ENCODE peak calls at places on chromosomes 6 and 20, in four cellular contexts. R is mammary epithelial cell, F is colonic mucosa, T is MM.1S. X is an unnamed sample. For H3K4me1, the result is how much of the 10 kb centered on the place peaks cover.

GRCh38 chr6:21752054-21752811 is 158.7 kb downstream of the SOX4 start:
- DNase-seq in R (no peak), F (no peak), T (no peak), X (peak)

GRCh38 chr20:62819494-62820174 is 2.8 kb downstream of the COL9A3 start:
- DNase-seq in F (no peak), T (no peak), R (no peak), X (peak)

GRCh38 chr6:147441751-147442150 is 66.7 kb upstream of the SAMD5 start:
- DNase-seq in F (no peak), R (no peak), T (no peak), X (peak)

GRCh38 chr20:21509597-21510331 is 4.1 kb downstream of the NKX2-2 start:
- DNase-seq in R (no peak), F (no peak), T (no peak), X (no peak)

GRCh38 chr6:19873031-19873430 is 35.9 kb downstream of the ID4 start:
- DNase-seq in T (no peak), R (no peak), F (no peak), X (no peak)

GRCh38 chr6:132813173-132813856 is 1.1 kb upstream of the RPS12 start:
- DNase-seq in T (peak), R (peak), F (peak), X (peak)

GRCh38 chr20:44552950-44553908 is 29.1 kb upstream of the PKIG start:
- DNase-seq in T (no peak), F (peak), R (peak), X (peak)

GRCh38 chr6:43771858-43772570 is 2.0 kb downstream of the VEGFA start:
- DNase-seq in T (peak), F (peak), R (peak), X (peak)

GRCh38 chr6:28353356-28353755 is 3.6 kb downstream of the ZKSCAN3 start:
- DNase-seq in R (no peak), T (no peak), F (no peak), X (no peak)

GRCh38 chr6:33414592-33415271 is 3.2 kb downstream of the CUTA start:
- DNase-seq in R (no peak), T (no peak), F (no peak), X (peak)

GRCh38 chr6:33620158-33620583 is 951 bp upstream of the ITPR3 start:
- DNase-seq in T (peak), F (peak), R (no peak), X (peak)

GRCh38 chr6:100309174-100309573 is 155.5 kb downstream of the SIM1 start:
- DNase-seq in F (no peak), R (no peak), T (no peak), X (no peak)

GRCh38 chr6:70377372-70377771 is 35.9 kb upstream of the FAM135A start:
- DNase-seq in T (no peak), R (no peak), F (no peak), X (no peak)

GRCh38 chr6:38935051-38935450 is 113.5 kb upstream of the GLP1R start:
- DNase-seq in T (no peak), F (no peak), R (no peak), X (no peak)

GRCh38 chr6:159941286-159942113 is 27.4 kb upstream of the IGF2R start:
- DNase-seq in F (no peak), T (peak), R (peak), X (peak)

GRCh38 chr6:138765896-138766487 is 7.6 kb upstream of the CCDC28A start:
- DNase-seq in R (peak), F (no peak), T (peak), X (peak)

GRCh38 chr6:89239338-89239737 is 22.2 kb upstream of the GABRR1 start:
- DNase-seq in T (peak), F (no peak), R (no peak), X (no peak)

GRCh38 chr20:58660855-58661254 is 9.8 kb downstream of the STX16 start:
- DNase-seq in F (no peak), R (no peak), T (no peak), X (no peak)

GRCh38 chr6:31922942-31923341 is 4.6 kb upstream of the C2 start:
- DNase-seq in T (no peak), F (no peak), R (no peak), X (no peak)

GRCh38 chr20:25046736-25047666 is 10.9 kb downstream of the ACSS1 start:
- DNase-seq in F (no peak), T (no peak), R (no peak), X (no peak)

GRCh38 chr20:4573564-4574355 is 147.9 kb upstream of the PRND start:
- DNase-seq in R (no peak), F (no peak), T (no peak), X (peak)

GRCh38 chr6:39493174-39493573 is 170.7 kb upstream of the KCNK16 start:
- DNase-seq in F (no peak), T (no peak), R (no peak), X (peak)

GRCh38 chr6:2658788-2659187 is 91.9 kb downstream of the MYLK4 start:
- DNase-seq in F (no peak), T (no peak), R (peak), X (no peak)

GRCh38 chr20:54215157-54215789 is 7.4 kb downstream of the PFDN4 start:
- DNase-seq in F (no peak), T (no peak), R (no peak), X (no peak)

GRCh38 chr6:105839266-105839665 is 246.9 kb upstream of the PRDM1 start:
- DNase-seq in T (no peak), F (no peak), R (no peak), X (peak)

GRCh38 chr20:56345911-56346310 is 12.9 kb upstream of the FAM210B start:
- DNase-seq in F (no peak), T (no peak), R (no peak), X (no peak)

GRCh38 chr6:32152414-32153251 is 894 bp upstream of the PRRT1 start:
- DNase-seq in F (no peak), T (no peak), R (peak), X (peak)

GRCh38 chr6:20021795-20022194 is 184.6 kb downstream of the ID4 start:
- DNase-seq in T (no peak), R (no peak), F (no peak), X (no peak)

GRCh38 chr20:9022361-9022760 is 46.5 kb upstream of the PLCB4 start:
- DNase-seq in R (no peak), F (no peak), T (no peak), X (no peak)
- H3K9ac ChIP-seq in R (no peak), F (no peak), T (no peak), X (no peak)

GRCh38 chr6:41682497-41682961 is 44.3 kb downstream of the MDFI start:
- DNase-seq in F (no peak), R (no peak), T (no peak), X (no peak)
- H3K4me3 ChIP-seq in F (peak), R (no peak), T (no peak), X (no peak)

DNA sequence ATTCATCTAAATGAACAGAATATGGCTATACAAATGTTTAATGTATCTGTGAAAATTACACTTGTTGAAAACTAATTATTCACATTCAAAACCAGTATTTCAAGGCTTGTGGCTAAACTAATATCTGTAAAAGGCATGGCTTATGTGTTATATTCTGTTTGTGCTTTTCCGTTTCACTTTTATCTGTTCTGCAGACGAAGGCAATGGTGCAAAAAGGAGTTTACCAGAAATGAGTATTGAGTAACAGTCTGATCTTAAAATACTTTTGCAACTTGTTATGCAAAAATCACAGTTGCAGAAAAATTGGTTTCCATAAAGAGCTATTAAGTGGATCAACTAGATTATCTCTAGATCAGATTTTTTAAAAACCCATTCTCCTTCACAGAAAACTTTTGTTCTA is 9.5 kb upstream of the STX11 start:
- DNase-seq in T (no peak), F (no peak), R (no peak), X (no peak)
- H3K4me1 ChIP-seq in T (under half), F (under half), R (under half), X (under half)

GRCh38 chr20:51020657-51021056 is 2.2 kb downstream of the KCNG1 start:
- DNase-seq in T (no peak), R (no peak), F (no peak), X (no peak)

GRCh38 chr20:51022227-51022802 is 592 bp downstream of the KCNG1 start:
- DNase-seq in T (no peak), R (peak), F (no peak), X (no peak)

GRCh38 chr20:51019598-51020592 is 3.0 kb downstream of the KCNG1 start:
- DNase-seq in F (no peak), R (peak), T (no peak), X (no peak)

GRCh38 chr20:51022803-51023616 is at the start of gene KCNG1:
- DNase-seq in R (peak), T (peak), F (peak), X (peak)

GRCh38 chr20:51021067-51022025 is 1.6 kb downstream of the KCNG1 start:
- DNase-seq in R (peak), T (no peak), F (no peak), X (peak)
- H3K9ac ChIP-seq in R (peak), T (no peak), F (no peak), X (no peak)

GRCh38 chr6:151690303-151690702 is 117.2 kb upstream of the ESR1 start:
- DNase-seq in F (no peak), R (no peak), T (peak), X (no peak)

GRCh38 chr6:151693366-151693765 is 114.1 kb upstream of the ESR1 start:
- DNase-seq in R (no peak), T (no peak), F (no peak), X (no peak)

GRCh38 chr6:151690768-151691562 is 116.5 kb upstream of the ESR1 start:
- DNase-seq in R (peak), T (peak), F (no peak), X (peak)

GRCh38 chr6:151689499-151690201 is 117.8 kb upstream of the ESR1 start:
- DNase-seq in T (no peak), F (no peak), R (no peak), X (no peak)

DNA sequence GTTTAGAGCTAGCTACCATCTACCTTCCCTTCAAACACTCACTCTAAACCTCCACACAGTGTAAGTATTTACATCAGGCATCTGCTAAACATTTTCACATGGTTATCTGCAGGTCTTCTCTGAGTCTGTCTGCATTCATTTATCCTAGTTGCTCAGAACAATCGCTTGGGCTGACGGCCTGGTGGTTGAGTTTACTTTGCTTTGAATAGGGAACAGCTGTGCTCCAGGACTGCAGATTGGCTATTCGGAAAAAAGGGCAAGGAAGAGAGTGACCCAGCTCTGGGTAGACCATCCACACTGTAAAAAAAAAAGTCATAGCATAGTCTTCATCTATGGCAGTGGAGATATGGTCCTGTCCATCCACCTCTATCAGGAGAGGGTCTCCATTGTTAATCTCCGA is 115.3 kb upstream of the ESR1 start:
- DNase-seq in R (no peak), F (no peak), T (no peak), X (no peak)
- H3K4me3 ChIP-seq in R (no peak), F (no peak), T (peak), X (peak)